ENCODE peak calls at places on chromosomes 2 and 18, in eight cellular contexts. One of them, this sample, is unnamed. For H3K79me2 and H3K4me1, the result is how much of the 10 kb centered on the place peaks cover.

GRCh38 chr2:217740796-217741195 is 262.0 kb downstream of the TNS1 start:
- DNase-seq in GM12878: no peak
- DNase-seq in GM23248: no peak
- DNase-seq in OCI-LY7: no peak
- DNase-seq in H9: no peak
- DNase-seq in fibroblast of lung: no peak
- DNase-seq in PC-3: no peak
- DNase-seq in K562: no peak
- DNase-seq in this sample: no peak

GRCh38 chr2:114517580-114517979 is 75.1 kb downstream of the DPP10 start:
- DNase-seq in GM12878: no peak
- DNase-seq in GM23248: no peak
- DNase-seq in fibroblast of lung: no peak
- DNase-seq in OCI-LY7: no peak
- DNase-seq in H9: no peak
- DNase-seq in PC-3: no peak
- DNase-seq in K562: no peak
- DNase-seq in this sample: no peak

GRCh38 chr2:31765078-31765835 is 184.5 kb upstream of the SRD5A2 start:
- DNase-seq in PC-3: no peak
- DNase-seq in GM12878: no peak
- DNase-seq in OCI-LY7: no peak
- DNase-seq in H9: no peak
- DNase-seq in GM23248: no peak
- DNase-seq in K562: no peak
- DNase-seq in fibroblast of lung: no peak
- DNase-seq in this sample: peak

GRCh38 chr2:48733067-48733503 is 22.4 kb downstream of the LHCGR start:
- DNase-seq in OCI-LY7: no peak
- DNase-seq in PC-3: no peak
- DNase-seq in fibroblast of lung: no peak
- DNase-seq in GM12878: no peak
- DNase-seq in GM23248: no peak
- DNase-seq in H9: no peak
- DNase-seq in K562: no peak
- DNase-seq in this sample: no peak

GRCh38 chr2:238883315-238884004 is 35.6 kb downstream of the TWIST2 start:
- DNase-seq in GM12878: no peak
- DNase-seq in PC-3: no peak
- DNase-seq in OCI-LY7: no peak
- DNase-seq in H9: no peak
- DNase-seq in GM23248: peak
- DNase-seq in fibroblast of lung: no peak
- DNase-seq in K562: no peak
- DNase-seq in this sample: no peak

GRCh38 chr2:103264058-103264457 is 502.2 kb downstream of the TMEM182 start:
- DNase-seq in GM23248: no peak
- DNase-seq in K562: no peak
- DNase-seq in H9: no peak
- DNase-seq in PC-3: no peak
- DNase-seq in GM12878: no peak
- DNase-seq in fibroblast of lung: no peak
- DNase-seq in OCI-LY7: no peak
- DNase-seq in this sample: no peak

GRCh38 chr18:65567372-65567771 is 183.4 kb upstream of the CDH7 start:
- DNase-seq in K562: no peak
- DNase-seq in GM23248: no peak
- DNase-seq in H9: no peak
- DNase-seq in fibroblast of lung: no peak
- DNase-seq in OCI-LY7: no peak
- DNase-seq in PC-3: peak
- DNase-seq in GM12878: no peak
- DNase-seq in this sample: no peak

GRCh38 chr2:238127165-238128060 is 11.1 kb upstream of the KLHL30 start:
- DNase-seq in OCI-LY7: no peak
- DNase-seq in H9: no peak
- DNase-seq in fibroblast of lung: peak
- DNase-seq in PC-3: no peak
- DNase-seq in GM23248: peak
- DNase-seq in K562: peak
- DNase-seq in GM12878: no peak
- DNase-seq in this sample: no peak

GRCh38 chr2:230541934-230542380 is 126.0 kb downstream of the SP100 start:
- DNase-seq in fibroblast of lung: no peak
- DNase-seq in PC-3: peak
- DNase-seq in OCI-LY7: no peak
- DNase-seq in GM23248: no peak
- DNase-seq in GM12878: peak
- DNase-seq in H9: no peak
- DNase-seq in K562: no peak
- DNase-seq in this sample: peak

GRCh38 chr2:241808051-241808450 is 942 bp upstream of the NEU4 start:
- DNase-seq in OCI-LY7: no peak
- DNase-seq in K562: no peak
- DNase-seq in fibroblast of lung: no peak
- DNase-seq in PC-3: no peak
- DNase-seq in GM12878: no peak
- DNase-seq in GM23248: no peak
- DNase-seq in H9: peak
- DNase-seq in this sample: no peak

GRCh38 chr2:127573298-127573697 is 37.8 kb downstream of the MYO7B start:
- DNase-seq in fibroblast of lung: no peak
- DNase-seq in GM23248: no peak
- DNase-seq in K562: no peak
- DNase-seq in H9: no peak
- DNase-seq in OCI-LY7: no peak
- DNase-seq in PC-3: no peak
- DNase-seq in GM12878: no peak
- DNase-seq in this sample: no peak

GRCh38 chr2:68223419-68223818 is 28.9 kb downstream of the PPP3R1 start:
- DNase-seq in PC-3: no peak
- DNase-seq in H9: no peak
- DNase-seq in GM23248: peak
- DNase-seq in fibroblast of lung: no peak
- DNase-seq in GM12878: no peak
- DNase-seq in K562: no peak
- DNase-seq in OCI-LY7: no peak
- DNase-seq in this sample: no peak

GRCh38 chr2:112204411-112204810 is 50.4 kb downstream of the ZC3H8 start:
- DNase-seq in GM12878: no peak
- DNase-seq in OCI-LY7: peak
- DNase-seq in H9: no peak
- DNase-seq in K562: peak
- DNase-seq in fibroblast of lung: peak
- DNase-seq in GM23248: peak
- DNase-seq in PC-3: no peak
- DNase-seq in this sample: no peak

GRCh38 chr18:10006261-10006903 is 92.6 kb downstream of the VAPA start:
- DNase-seq in OCI-LY7: peak
- DNase-seq in K562: no peak
- DNase-seq in GM12878: no peak
- DNase-seq in PC-3: peak
- DNase-seq in fibroblast of lung: peak
- DNase-seq in H9: no peak
- DNase-seq in GM23248: peak
- DNase-seq in this sample: peak

GRCh38 chr2:180115675-180116074 is 108.6 kb upstream of the CWC22 start:
- DNase-seq in GM12878: no peak
- DNase-seq in PC-3: peak
- DNase-seq in K562: no peak
- DNase-seq in H9: no peak
- DNase-seq in OCI-LY7: no peak
- DNase-seq in GM23248: no peak
- DNase-seq in fibroblast of lung: no peak
- DNase-seq in this sample: no peak

GRCh38 chr2:239675856-239676715 is 275.3 kb upstream of the HDAC4 start:
- DNase-seq in GM23248: no peak
- DNase-seq in GM12878: no peak
- DNase-seq in PC-3: no peak
- DNase-seq in H9: peak
- DNase-seq in fibroblast of lung: no peak
- DNase-seq in K562: no peak
- DNase-seq in OCI-LY7: no peak
- DNase-seq in this sample: no peak

DNA sequence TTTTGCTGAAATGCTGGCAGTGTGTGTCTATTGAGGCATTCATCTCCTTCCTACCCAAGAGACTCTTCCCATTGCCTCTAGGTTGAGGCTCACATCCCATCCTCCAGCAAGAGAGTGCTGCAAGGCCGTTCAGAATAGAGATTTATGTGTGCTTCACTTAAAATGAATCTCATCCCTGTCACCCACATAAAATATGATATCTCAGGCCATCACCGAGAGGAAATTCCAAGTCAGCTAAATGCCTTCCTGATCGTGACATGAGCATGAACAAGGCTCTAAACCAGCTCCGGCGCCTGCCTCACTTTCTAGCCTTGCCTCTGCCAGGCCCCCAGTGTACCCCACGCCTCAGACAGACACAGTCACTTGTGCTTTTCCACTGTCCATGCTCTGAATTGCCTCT is 64.3 kb upstream of the CYRIA start:
- DNase-seq in H9: no peak
- DNase-seq in OCI-LY7: no peak
- DNase-seq in GM23248: no peak
- DNase-seq in fibroblast of lung: no peak
- DNase-seq in GM12878: no peak
- DNase-seq in K562: no peak
- DNase-seq in PC-3: no peak
- DNase-seq in this sample: no peak
- H3K79me2 ChIP-seq in H9: under half
- H3K79me2 ChIP-seq in OCI-LY7: under half
- H3K79me2 ChIP-seq in GM23248: under half
- H3K79me2 ChIP-seq in fibroblast of lung: under half
- H3K79me2 ChIP-seq in GM12878: under half
- H3K79me2 ChIP-seq in K562: under half
- H3K79me2 ChIP-seq in PC-3: under half
- H3K79me2 ChIP-seq in this sample: under half

DNA sequence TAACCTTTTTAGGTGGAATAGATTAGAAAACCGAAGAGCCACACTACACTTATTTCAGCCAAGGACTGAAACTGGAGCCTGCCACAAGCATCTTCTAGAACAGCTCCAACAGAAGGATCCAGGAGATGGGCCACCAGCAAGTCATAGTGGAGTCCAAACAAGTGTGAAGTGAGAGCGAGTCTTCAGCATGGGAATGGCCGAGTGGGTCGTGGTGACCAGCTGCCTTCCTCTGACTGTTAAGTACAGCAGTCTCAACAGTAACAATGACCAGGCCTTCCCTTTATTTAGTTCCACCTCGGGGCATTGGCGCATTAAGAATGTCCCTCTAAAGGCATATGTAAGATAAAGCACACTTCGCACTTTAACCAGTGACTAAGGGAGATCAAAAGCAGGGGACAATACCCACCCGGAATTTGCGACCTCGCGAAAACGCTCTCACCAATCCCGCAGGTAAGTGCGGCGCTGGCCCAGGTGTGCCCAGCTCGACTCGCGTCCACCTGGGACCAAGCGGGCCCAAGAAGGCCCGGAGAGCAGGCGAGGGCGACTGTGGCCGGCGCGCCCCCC is 1.1 kb downstream of the L3MBTL4 start:
- DNase-seq in fibroblast of lung: no peak
- DNase-seq in K562: no peak
- DNase-seq in OCI-LY7: no peak
- DNase-seq in PC-3: no peak
- DNase-seq in H9: no peak
- DNase-seq in GM12878: no peak
- DNase-seq in GM23248: no peak
- DNase-seq in this sample: no peak
- H3K4me2 ChIP-seq in fibroblast of lung: no peak
- H3K4me2 ChIP-seq in K562: no peak
- H3K4me2 ChIP-seq in OCI-LY7: no peak
- H3K4me2 ChIP-seq in PC-3: no peak
- H3K4me2 ChIP-seq in H9: peak
- H3K4me2 ChIP-seq in GM12878: peak
- H3K4me2 ChIP-seq in GM23248: no peak
- H3K4me2 ChIP-seq in this sample: no peak

GRCh38 chr2:222194669-222195068 is 104.1 kb downstream of the PAX3 start:
- DNase-seq in GM12878: no peak
- DNase-seq in OCI-LY7: no peak
- DNase-seq in K562: no peak
- DNase-seq in PC-3: no peak
- DNase-seq in fibroblast of lung: no peak
- DNase-seq in GM23248: no peak
- DNase-seq in H9: no peak
- DNase-seq in this sample: no peak

GRCh38 chr2:222196159-222196558 is 102.6 kb downstream of the PAX3 start:
- DNase-seq in GM12878: no peak
- DNase-seq in fibroblast of lung: no peak
- DNase-seq in OCI-LY7: no peak
- DNase-seq in GM23248: no peak
- DNase-seq in K562: no peak
- DNase-seq in PC-3: no peak
- DNase-seq in H9: no peak
- DNase-seq in this sample: no peak

GRCh38 chr2:222193328-222194008 is 105.3 kb downstream of the PAX3 start:
- DNase-seq in PC-3: no peak
- DNase-seq in H9: no peak
- DNase-seq in fibroblast of lung: no peak
- DNase-seq in GM23248: no peak
- DNase-seq in OCI-LY7: no peak
- DNase-seq in GM12878: no peak
- DNase-seq in K562: no peak
- DNase-seq in this sample: no peak
- H3K4me1 ChIP-seq in PC-3: under half
- H3K4me1 ChIP-seq in H9: under half
- H3K4me1 ChIP-seq in fibroblast of lung: under half
- H3K4me1 ChIP-seq in GM23248: under half
- H3K4me1 ChIP-seq in OCI-LY7: under half
- H3K4me1 ChIP-seq in GM12878: under half
- H3K4me1 ChIP-seq in K562: under half
- H3K4me1 ChIP-seq in this sample: under half

GRCh38 chr2:131123192-131123591 is 18.1 kb downstream of the PLEKHB2 start:
- DNase-seq in PC-3: no peak
- DNase-seq in GM23248: no peak
- DNase-seq in GM12878: no peak
- DNase-seq in H9: no peak
- DNase-seq in fibroblast of lung: no peak
- DNase-seq in K562: no peak
- DNase-seq in OCI-LY7: no peak
- DNase-seq in this sample: no peak

GRCh38 chr2:131126436-131126835 is 21.3 kb downstream of the PLEKHB2 start:
- DNase-seq in PC-3: no peak
- DNase-seq in GM23248: no peak
- DNase-seq in GM12878: no peak
- DNase-seq in fibroblast of lung: no peak
- DNase-seq in K562: no peak
- DNase-seq in OCI-LY7: no peak
- DNase-seq in H9: no peak
- DNase-seq in this sample: no peak

GRCh38 chr2:131127076-131127475 is 21.9 kb downstream of the PLEKHB2 start:
- DNase-seq in PC-3: no peak
- DNase-seq in GM12878: no peak
- DNase-seq in H9: no peak
- DNase-seq in K562: no peak
- DNase-seq in GM23248: no peak
- DNase-seq in OCI-LY7: no peak
- DNase-seq in fibroblast of lung: no peak
- DNase-seq in this sample: no peak

GRCh38 chr2:131127979-131128378 is 22.8 kb downstream of the PLEKHB2 start:
- DNase-seq in OCI-LY7: no peak
- DNase-seq in GM23248: no peak
- DNase-seq in GM12878: no peak
- DNase-seq in fibroblast of lung: no peak
- DNase-seq in K562: no peak
- DNase-seq in PC-3: no peak
- DNase-seq in H9: no peak
- DNase-seq in this sample: no peak

GRCh38 chr2:131125195-131125757 is 20.1 kb downstream of the PLEKHB2 start:
- DNase-seq in fibroblast of lung: no peak
- DNase-seq in OCI-LY7: no peak
- DNase-seq in PC-3: no peak
- DNase-seq in K562: no peak
- DNase-seq in H9: no peak
- DNase-seq in GM12878: no peak
- DNase-seq in GM23248: no peak
- DNase-seq in this sample: no peak
- H3K79me2 ChIP-seq in fibroblast of lung: under half
- H3K79me2 ChIP-seq in OCI-LY7: under half
- H3K79me2 ChIP-seq in PC-3: under half
- H3K79me2 ChIP-seq in K562: under half
- H3K79me2 ChIP-seq in H9: under half
- H3K79me2 ChIP-seq in GM12878: under half
- H3K79me2 ChIP-seq in GM23248: half or more
- H3K79me2 ChIP-seq in this sample: under half